ENCODE peak calls at places on chromosomes 11 and 22, in nine cellular contexts. One of them, this sample, is unnamed. For H3K4me1, the result is how much of the 10 kb centered on the place peaks cover.

GRCh38 chr22:49880281-49880680 is 26.6 kb downstream of the ZBED4 start:
- DNase-seq in small intestine: no peak
- DNase-seq in foreskin keratinocyte: no peak
- DNase-seq in psoas muscle: no peak
- DNase-seq in ovary: no peak
- DNase-seq in mesenchymal stem cell: no peak
- DNase-seq in PC-3: no peak
- DNase-seq in CD8-positive, alpha-beta memory T cell: no peak
- DNase-seq in sigmoid colon: no peak
- DNase-seq in this sample: no peak

GRCh38 chr11:10503217-10503616 is 37.8 kb downstream of the RNF141 start:
- DNase-seq in small intestine: no peak
- DNase-seq in foreskin keratinocyte: no peak
- DNase-seq in psoas muscle: no peak
- DNase-seq in ovary: no peak
- DNase-seq in mesenchymal stem cell: no peak
- DNase-seq in PC-3: no peak
- DNase-seq in CD8-positive, alpha-beta memory T cell: no peak
- DNase-seq in sigmoid colon: peak
- DNase-seq in this sample: no peak

GRCh38 chr22:47918936-47919505 is 1156.6 kb downstream of the TBC1D22A start:
- DNase-seq in small intestine: no peak
- DNase-seq in foreskin keratinocyte: no peak
- DNase-seq in psoas muscle: no peak
- DNase-seq in ovary: no peak
- DNase-seq in mesenchymal stem cell: no peak
- DNase-seq in PC-3: no peak
- DNase-seq in CD8-positive, alpha-beta memory T cell: no peak
- DNase-seq in sigmoid colon: no peak
- DNase-seq in this sample: no peak

GRCh38 chr11:129767827-129768226 is 47.8 kb upstream of the TMEM45B start:
- DNase-seq in small intestine: peak
- DNase-seq in foreskin keratinocyte: no peak
- DNase-seq in psoas muscle: no peak
- DNase-seq in ovary: no peak
- DNase-seq in mesenchymal stem cell: no peak
- DNase-seq in PC-3: peak
- DNase-seq in CD8-positive, alpha-beta memory T cell: no peak
- DNase-seq in sigmoid colon: no peak
- DNase-seq in this sample: no peak

GRCh38 chr11:102600666-102601065 is 24.5 kb downstream of the MMP20 start:
- DNase-seq in small intestine: no peak
- DNase-seq in foreskin keratinocyte: no peak
- DNase-seq in psoas muscle: no peak
- DNase-seq in ovary: no peak
- DNase-seq in mesenchymal stem cell: peak
- DNase-seq in PC-3: no peak
- DNase-seq in CD8-positive, alpha-beta memory T cell: no peak
- DNase-seq in sigmoid colon: no peak
- DNase-seq in this sample: no peak

GRCh38 chr11:122984186-122985011 is 2.8 kb upstream of the BSX start:
- DNase-seq in small intestine: no peak
- DNase-seq in foreskin keratinocyte: no peak
- DNase-seq in psoas muscle: no peak
- DNase-seq in ovary: no peak
- DNase-seq in mesenchymal stem cell: peak
- DNase-seq in PC-3: no peak
- DNase-seq in CD8-positive, alpha-beta memory T cell: no peak
- DNase-seq in sigmoid colon: peak
- DNase-seq in this sample: peak

GRCh38 chr22:47944941-47945340 is 1182.5 kb downstream of the TBC1D22A start:
- DNase-seq in small intestine: no peak
- DNase-seq in foreskin keratinocyte: no peak
- DNase-seq in psoas muscle: no peak
- DNase-seq in ovary: no peak
- DNase-seq in mesenchymal stem cell: no peak
- DNase-seq in PC-3: no peak
- DNase-seq in CD8-positive, alpha-beta memory T cell: no peak
- DNase-seq in sigmoid colon: no peak
- DNase-seq in this sample: no peak

GRCh38 chr11:126060651-126061220 is 1.9 kb downstream of the CDON start:
- DNase-seq in small intestine: no peak
- DNase-seq in foreskin keratinocyte: no peak
- DNase-seq in psoas muscle: no peak
- DNase-seq in ovary: no peak
- DNase-seq in mesenchymal stem cell: no peak
- DNase-seq in PC-3: peak
- DNase-seq in CD8-positive, alpha-beta memory T cell: no peak
- DNase-seq in sigmoid colon: no peak
- DNase-seq in this sample: no peak

GRCh38 chr11:2314525-2315394 is 12.9 kb downstream of the TSPAN32 start:
- DNase-seq in small intestine: no peak
- DNase-seq in foreskin keratinocyte: no peak
- DNase-seq in psoas muscle: peak
- DNase-seq in ovary: peak
- DNase-seq in mesenchymal stem cell: peak
- DNase-seq in PC-3: no peak
- DNase-seq in CD8-positive, alpha-beta memory T cell: no peak
- DNase-seq in sigmoid colon: peak
- DNase-seq in this sample: peak

GRCh38 chr11:12330491-12331231 is 46.7 kb upstream of the PARVA start:
- DNase-seq in small intestine: no peak
- DNase-seq in foreskin keratinocyte: peak
- DNase-seq in psoas muscle: no peak
- DNase-seq in ovary: peak
- DNase-seq in mesenchymal stem cell: peak
- DNase-seq in PC-3: no peak
- DNase-seq in CD8-positive, alpha-beta memory T cell: no peak
- DNase-seq in sigmoid colon: no peak
- DNase-seq in this sample: peak

GRCh38 chr11:60315866-60316265 is 11.2 kb upstream of the MS4A6E start:
- DNase-seq in small intestine: no peak
- DNase-seq in foreskin keratinocyte: no peak
- DNase-seq in psoas muscle: no peak
- DNase-seq in ovary: no peak
- DNase-seq in mesenchymal stem cell: no peak
- DNase-seq in PC-3: no peak
- DNase-seq in CD8-positive, alpha-beta memory T cell: no peak
- DNase-seq in sigmoid colon: no peak
- DNase-seq in this sample: no peak

GRCh38 chr11:36149538-36150242 is 139.5 kb downstream of the COMMD9 start:
- DNase-seq in small intestine: peak
- DNase-seq in foreskin keratinocyte: peak
- DNase-seq in psoas muscle: peak
- DNase-seq in ovary: peak
- DNase-seq in mesenchymal stem cell: peak
- DNase-seq in PC-3: peak
- DNase-seq in CD8-positive, alpha-beta memory T cell: no peak
- DNase-seq in sigmoid colon: peak
- DNase-seq in this sample: peak

GRCh38 chr11:102640946-102641345 is 15.8 kb upstream of the MMP20 start:
- DNase-seq in small intestine: peak
- DNase-seq in foreskin keratinocyte: no peak
- DNase-seq in psoas muscle: no peak
- DNase-seq in ovary: no peak
- DNase-seq in mesenchymal stem cell: peak
- DNase-seq in PC-3: no peak
- DNase-seq in CD8-positive, alpha-beta memory T cell: no peak
- DNase-seq in sigmoid colon: no peak
- DNase-seq in this sample: no peak

GRCh38 chr11:12581923-12582322 is 92.3 kb upstream of the TEAD1 start:
- DNase-seq in small intestine: peak
- DNase-seq in foreskin keratinocyte: peak
- DNase-seq in psoas muscle: no peak
- DNase-seq in ovary: no peak
- DNase-seq in mesenchymal stem cell: peak
- DNase-seq in PC-3: peak
- DNase-seq in CD8-positive, alpha-beta memory T cell: no peak
- DNase-seq in sigmoid colon: no peak
- DNase-seq in this sample: no peak

GRCh38 chr22:45871721-45872120 is 105.2 kb downstream of the WNT7B start:
- DNase-seq in small intestine: no peak
- DNase-seq in foreskin keratinocyte: no peak
- DNase-seq in psoas muscle: no peak
- DNase-seq in ovary: no peak
- DNase-seq in mesenchymal stem cell: no peak
- DNase-seq in PC-3: no peak
- DNase-seq in CD8-positive, alpha-beta memory T cell: no peak
- DNase-seq in sigmoid colon: no peak
- DNase-seq in this sample: no peak

GRCh38 chr22:44659140-44659539 is 42.9 kb upstream of the PRR5 start:
- DNase-seq in small intestine: no peak
- DNase-seq in foreskin keratinocyte: no peak
- DNase-seq in psoas muscle: peak
- DNase-seq in ovary: no peak
- DNase-seq in mesenchymal stem cell: no peak
- DNase-seq in PC-3: no peak
- DNase-seq in CD8-positive, alpha-beta memory T cell: no peak
- DNase-seq in sigmoid colon: peak
- DNase-seq in this sample: no peak

GRCh38 chr22:42271906-42272305 is 1.5 kb upstream of the TCF20 start:
- DNase-seq in small intestine: peak
- DNase-seq in foreskin keratinocyte: no peak
- DNase-seq in psoas muscle: no peak
- DNase-seq in ovary: no peak
- DNase-seq in mesenchymal stem cell: no peak
- DNase-seq in PC-3: no peak
- DNase-seq in CD8-positive, alpha-beta memory T cell: no peak
- DNase-seq in sigmoid colon: peak
- DNase-seq in this sample: no peak
- H3K4me1 ChIP-seq in small intestine: under half
- H3K4me1 ChIP-seq in foreskin keratinocyte: under half
- H3K4me1 ChIP-seq in psoas muscle: under half
- H3K4me1 ChIP-seq in ovary: under half
- H3K4me1 ChIP-seq in mesenchymal stem cell: under half
- H3K4me1 ChIP-seq in PC-3: under half
- H3K4me1 ChIP-seq in CD8-positive, alpha-beta memory T cell: under half
- H3K4me1 ChIP-seq in sigmoid colon: under half
- H3K4me1 ChIP-seq in this sample: under half

GRCh38 chr22:39238966-39239510 is 5.7 kb downstream of the PDGFB start:
- DNase-seq in small intestine: no peak
- DNase-seq in foreskin keratinocyte: no peak
- DNase-seq in psoas muscle: no peak
- DNase-seq in ovary: no peak
- DNase-seq in mesenchymal stem cell: no peak
- DNase-seq in PC-3: no peak
- DNase-seq in CD8-positive, alpha-beta memory T cell: no peak
- DNase-seq in sigmoid colon: no peak
- DNase-seq in this sample: no peak
- H3K4me1 ChIP-seq in small intestine: under half
- H3K4me1 ChIP-seq in foreskin keratinocyte: under half
- H3K4me1 ChIP-seq in psoas muscle: half or more
- H3K4me1 ChIP-seq in ovary: under half
- H3K4me1 ChIP-seq in mesenchymal stem cell: half or more
- H3K4me1 ChIP-seq in PC-3: under half
- H3K4me1 ChIP-seq in CD8-positive, alpha-beta memory T cell: half or more
- H3K4me1 ChIP-seq in sigmoid colon: half or more
- H3K4me1 ChIP-seq in this sample: under half

DNA sequence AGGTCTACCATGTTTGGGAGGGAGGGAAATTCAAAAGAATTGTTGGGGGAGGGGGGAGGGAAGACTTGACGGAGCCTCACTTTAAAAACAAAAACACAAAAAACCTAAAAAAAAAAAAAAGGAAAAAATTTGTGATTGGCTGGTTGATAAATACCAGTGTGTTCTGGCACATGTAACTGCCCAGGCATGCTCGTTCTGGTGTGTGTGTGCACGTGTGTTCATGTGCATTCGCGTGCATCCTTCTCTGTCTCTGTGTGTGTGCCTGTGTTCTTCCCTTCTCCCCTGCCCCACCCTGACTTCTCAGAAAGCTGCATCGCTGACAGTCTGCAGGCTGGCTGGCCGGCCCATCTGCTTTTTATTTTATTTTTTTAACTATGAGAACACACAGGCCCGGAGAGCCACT is 22.6 kb upstream of the ADSL start:
- DNase-seq in small intestine: no peak
- DNase-seq in foreskin keratinocyte: no peak
- DNase-seq in psoas muscle: no peak
- DNase-seq in ovary: no peak
- DNase-seq in mesenchymal stem cell: no peak
- DNase-seq in PC-3: no peak
- DNase-seq in CD8-positive, alpha-beta memory T cell: no peak
- DNase-seq in sigmoid colon: no peak
- DNase-seq in this sample: no peak
- H3K4me1 ChIP-seq in small intestine: under half
- H3K4me1 ChIP-seq in foreskin keratinocyte: under half
- H3K4me1 ChIP-seq in psoas muscle: under half
- H3K4me1 ChIP-seq in ovary: under half
- H3K4me1 ChIP-seq in mesenchymal stem cell: under half
- H3K4me1 ChIP-seq in PC-3: under half
- H3K4me1 ChIP-seq in CD8-positive, alpha-beta memory T cell: half or more
- H3K4me1 ChIP-seq in sigmoid colon: under half
- H3K4me1 ChIP-seq in this sample: under half

GRCh38 chr11:90919332-90919731 is 696.5 kb upstream of the CHORDC1 start:
- DNase-seq in small intestine: no peak
- DNase-seq in foreskin keratinocyte: no peak
- DNase-seq in psoas muscle: no peak
- DNase-seq in ovary: no peak
- DNase-seq in mesenchymal stem cell: no peak
- DNase-seq in PC-3: no peak
- DNase-seq in CD8-positive, alpha-beta memory T cell: no peak
- DNase-seq in sigmoid colon: no peak
- DNase-seq in this sample: no peak
- H3K4me1 ChIP-seq in small intestine: under half
- H3K4me1 ChIP-seq in foreskin keratinocyte: under half
- H3K4me1 ChIP-seq in psoas muscle: under half
- H3K4me1 ChIP-seq in ovary: under half
- H3K4me1 ChIP-seq in mesenchymal stem cell: under half
- H3K4me1 ChIP-seq in PC-3: under half
- H3K4me1 ChIP-seq in CD8-positive, alpha-beta memory T cell: under half
- H3K4me1 ChIP-seq in sigmoid colon: under half
- H3K4me1 ChIP-seq in this sample: under half

DNA sequence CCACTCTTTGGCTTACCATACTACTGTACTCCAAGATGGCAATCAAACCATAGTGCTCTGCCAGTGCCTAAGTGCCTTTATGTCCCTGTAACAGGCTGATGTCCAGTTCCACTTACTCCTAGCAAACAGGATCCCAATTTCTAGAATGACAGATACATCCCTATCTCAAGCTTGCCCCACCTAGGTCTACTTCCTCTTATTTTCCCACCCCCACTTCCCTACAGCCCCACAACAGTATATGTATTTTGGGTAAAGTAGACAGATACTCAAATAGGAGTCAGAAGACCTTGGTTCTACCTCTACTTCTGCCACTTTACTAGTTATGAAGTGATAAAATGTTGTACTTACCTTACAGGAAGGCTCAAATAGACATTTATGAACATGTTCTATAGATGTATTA is 24.1 kb downstream of the SIK3 start:
- DNase-seq in small intestine: no peak
- DNase-seq in foreskin keratinocyte: no peak
- DNase-seq in psoas muscle: no peak
- DNase-seq in ovary: no peak
- DNase-seq in mesenchymal stem cell: no peak
- DNase-seq in PC-3: no peak
- DNase-seq in CD8-positive, alpha-beta memory T cell: no peak
- DNase-seq in sigmoid colon: no peak
- DNase-seq in this sample: no peak
- H3K4me1 ChIP-seq in small intestine: under half
- H3K4me1 ChIP-seq in foreskin keratinocyte: under half
- H3K4me1 ChIP-seq in psoas muscle: half or more
- H3K4me1 ChIP-seq in ovary: under half
- H3K4me1 ChIP-seq in mesenchymal stem cell: under half
- H3K4me1 ChIP-seq in PC-3: under half
- H3K4me1 ChIP-seq in CD8-positive, alpha-beta memory T cell: under half
- H3K4me1 ChIP-seq in sigmoid colon: half or more
- H3K4me1 ChIP-seq in this sample: under half